ENCODE peak calls at places on chromosomes 7 and 10, in five cellular contexts. Q is cardiac muscle cell, Y is MM.1S, J is fibroblast of pulmonary artery, G is lower leg skin. C is an unnamed sample.
A peak's percentile ranks its signal among the peaks of the same experiment; 100 is the strongest.

GRCh38 chr10:323651-324293 is 188.5 kb downstream of the ZMYND11 start:
- DNase-seq in Q (no peak), Y (no peak), J (peak; percentile 97), G (peak; percentile 81), C (peak; percentile 62)

GRCh38 chr10:62726142-62726541 is 78.4 kb upstream of the ADO start:
- DNase-seq in Q (no peak), Y (no peak), J (no peak), G (no peak), C (no peak)

GRCh38 chr10:12455774-12456173 is 106.4 kb downstream of the CAMK1D start:
- DNase-seq in Q (no peak), Y (no peak), J (peak; percentile 16), G (peak; percentile 25), C (no peak)

GRCh38 chr10:132965411-132966057 is 23.2 kb upstream of the CFAP46 start:
- DNase-seq in Q (no peak), Y (no peak), J (no peak), G (no peak), C (no peak)

GRCh38 chr10:45235823-45236222 is 79.6 kb downstream of the OR13A1 start:
- DNase-seq in Q (no peak), Y (no peak), J (peak; percentile 21), G (no peak), C (no peak)

GRCh38 chr7:135385209-135385608 is 124.7 kb downstream of the CNOT4 start:
- DNase-seq in Q (no peak), Y (no peak), J (peak; percentile 88), G (no peak), C (no peak)

GRCh38 chr7:29797112-29797944 is 9.0 kb upstream of the WIPF3 start:
- DNase-seq in Q (no peak), Y (no peak), J (no peak), G (no peak), C (no peak)

GRCh38 chr7:46934198-46934825 is 647.6 kb downstream of the TNS3 start:
- DNase-seq in Q (no peak), Y (no peak), J (peak; percentile 49), G (no peak), C (no peak)

GRCh38 chr7:29405891-29406290 is 157.7 kb upstream of the PRR15 start:
- DNase-seq in Q (no peak), Y (no peak), J (no peak), G (no peak), C (no peak)

DNA sequence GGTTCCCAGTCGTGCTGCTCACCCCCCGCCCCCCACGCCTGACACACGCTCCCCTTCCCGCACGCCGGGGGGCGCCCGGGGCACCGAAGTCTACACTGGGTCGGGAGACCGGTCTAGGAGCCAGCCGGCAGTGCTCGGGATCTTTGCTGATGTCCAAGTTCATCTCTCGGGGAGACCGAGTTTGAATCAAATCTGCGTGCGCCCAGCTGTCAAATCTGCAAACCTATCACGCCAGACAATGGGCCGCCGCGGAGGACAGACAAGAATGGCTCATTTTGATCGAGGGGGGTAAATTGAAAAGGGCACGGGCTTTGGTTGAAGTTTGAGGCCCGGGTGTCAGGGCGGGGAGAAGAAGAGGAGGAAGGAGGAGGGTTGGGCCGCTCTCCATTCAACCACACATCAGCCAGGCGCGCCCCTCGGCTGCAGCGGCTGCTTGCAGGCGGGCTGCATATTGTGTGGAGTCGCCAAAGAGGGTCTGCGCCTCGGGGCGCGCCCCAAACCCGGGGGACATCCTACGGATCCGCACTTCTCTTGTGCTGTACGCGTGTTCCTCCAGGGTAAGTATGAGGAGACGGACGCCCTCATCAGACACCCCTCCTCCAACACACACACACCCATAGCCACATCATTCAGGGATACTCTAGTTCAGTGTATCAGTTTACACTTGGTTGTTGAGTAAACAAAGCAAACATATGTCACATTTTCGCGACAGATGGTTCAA is 1.3 kb upstream of the GFRA1 start:
- DNase-seq in Q (peak; percentile 45), Y (peak; percentile 26), J (no peak), G (no peak), C (no peak)
- TF ChIP-seq CTCF in Q (no peak), Y (no peak), J (no peak), G (no peak), C (no peak)

DNA sequence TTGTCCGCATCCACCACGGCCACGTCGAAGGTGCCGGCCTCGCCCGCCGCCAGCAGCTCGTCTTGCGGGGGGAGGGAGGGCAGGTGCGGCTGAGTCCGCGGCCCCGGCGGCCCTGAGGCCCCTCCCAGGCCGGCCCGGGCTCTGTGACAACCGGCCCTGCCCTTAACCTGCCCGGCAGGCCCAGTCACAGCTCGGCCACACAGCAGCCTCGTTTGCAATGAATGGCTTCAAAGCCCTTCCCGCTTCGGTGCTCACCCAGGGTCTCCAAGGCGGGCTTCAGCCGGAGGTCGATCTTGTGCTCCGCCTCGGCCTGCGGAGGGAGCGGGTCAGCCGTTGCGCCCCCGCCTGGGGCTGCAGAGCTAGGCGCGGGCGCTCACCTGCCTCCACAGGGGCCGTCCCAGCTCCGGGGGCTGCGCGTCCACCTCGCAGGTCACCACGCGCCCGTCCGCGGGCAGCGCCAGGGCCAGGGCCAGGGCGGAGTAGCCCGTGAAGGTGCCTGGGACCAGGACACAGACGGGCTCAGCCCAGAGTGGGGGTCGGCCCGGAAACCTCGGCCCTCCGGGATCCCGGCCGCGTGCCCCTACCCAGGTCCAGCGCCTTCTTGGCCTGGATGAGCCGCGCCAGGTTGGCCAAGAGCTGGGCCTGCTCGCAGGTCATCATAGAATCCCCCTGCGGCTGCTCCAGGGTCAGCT is 928 bp downstream of the COMTD1 start:
- DNase-seq in Q (peak; percentile 65), Y (peak; percentile 40), J (no peak), G (no peak), C (no peak)
- TF ChIP-seq CTCF in Q (no peak), Y (peak; percentile 20), J (no peak), G (no peak), C (no peak)

DNA sequence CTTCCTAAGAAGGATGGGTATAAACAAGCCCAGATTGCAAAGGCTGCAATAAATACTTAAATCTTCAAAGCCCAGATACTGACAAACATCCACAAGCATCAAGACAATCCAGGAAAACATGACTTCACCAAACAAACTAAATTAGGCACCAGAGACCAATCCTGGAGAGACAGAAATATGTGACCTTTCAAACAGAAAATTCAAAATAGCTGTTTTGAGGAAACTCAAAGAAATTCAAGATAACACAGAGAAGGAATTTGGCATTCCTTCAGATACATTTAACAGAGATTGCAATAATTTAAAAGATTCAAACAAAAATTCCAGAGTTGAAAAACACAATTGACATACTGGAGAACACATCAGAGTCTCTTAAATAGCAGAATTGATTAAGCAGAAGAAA is 23.0 kb downstream of the GSDME start:
- DNase-seq in Q (no peak), Y (no peak), J (peak; percentile 39), G (no peak), C (no peak)
- TF ChIP-seq CTCF in Q (no peak), Y (no peak), J (no peak), G (no peak), C (no peak)

GRCh38 chr7:117035463-117035862 is 82.2 kb downstream of the ST7 start:
- DNase-seq in Q (no peak), Y (no peak), J (no peak), G (no peak), C (no peak)
- TF ChIP-seq CTCF in Q (no peak), Y (no peak), J (no peak), G (no peak), C (no peak)

GRCh38 chr7:121510302-121510701 is 114.2 kb upstream of the FAM3C start:
- DNase-seq in Q (no peak), Y (no peak), J (no peak), G (no peak), C (no peak)
- TF ChIP-seq CTCF in Q (no peak), Y (peak; percentile 27), J (no peak), G (no peak), C (no peak)

GRCh38 chr10:59970396-59971368 is 64.3 kb upstream of the CCDC6 start:
- DNase-seq in Q (no peak), Y (no peak), J (no peak), G (no peak), C (no peak)
- TF ChIP-seq CTCF in Q (no peak), Y (no peak), J (no peak), G (no peak), C (no peak)

GRCh38 chr7:39127058-39127457 is 149.3 kb downstream of the POU6F2 start:
- DNase-seq in Q (no peak), Y (no peak), J (no peak), G (no peak), C (no peak)

GRCh38 chr7:39133088-39133487 is 155.4 kb downstream of the POU6F2 start:
- DNase-seq in Q (no peak), Y (no peak), J (no peak), G (no peak), C (no peak)

GRCh38 chr7:39132306-39132705 is 154.6 kb downstream of the POU6F2 start:
- DNase-seq in Q (no peak), Y (no peak), J (no peak), G (no peak), C (no peak)

GRCh38 chr7:39130740-39131538 is 153.2 kb downstream of the POU6F2 start:
- DNase-seq in Q (no peak), Y (no peak), J (no peak), G (no peak), C (no peak)

GRCh38 chr7:39130304-39130703 is 152.6 kb downstream of the POU6F2 start:
- DNase-seq in Q (no peak), Y (peak; percentile 79), J (no peak), G (no peak), C (no peak)
- TF ChIP-seq CTCF in Q (no peak), Y (no peak), J (no peak), G (no peak), C (no peak)

GRCh38 chr10:35780970-35781642 is 139.0 kb upstream of the FZD8 start:
- DNase-seq in Q (no peak), Y (no peak), J (peak; percentile 28), G (no peak), C (no peak)

GRCh38 chr10:35778344-35778743 is 136.2 kb upstream of the FZD8 start:
- DNase-seq in Q (no peak), Y (no peak), J (no peak), G (no peak), C (no peak)

GRCh38 chr10:35783305-35783838 is 141.3 kb upstream of the FZD8 start:
- DNase-seq in Q (no peak), Y (no peak), J (peak; percentile 6), G (no peak), C (no peak)

GRCh38 chr10:35784751-35785150 is 142.7 kb upstream of the FZD8 start:
- DNase-seq in Q (no peak), Y (no peak), J (no peak), G (no peak), C (no peak)

GRCh38 chr10:35781643-35782035 is 139.5 kb upstream of the FZD8 start:
- DNase-seq in Q (no peak), Y (peak; percentile 16), J (peak; percentile 8), G (no peak), C (no peak)
- TF ChIP-seq CTCF in Q (peak; percentile 22), Y (peak; percentile 34), J (peak; percentile 11), G (no peak), C (no peak)

C was measured in omental fat pad.